ENCODE peak calls at places on chromosomes 7 and 10, in nine cellular contexts. C is NCI-H748 treated with DMSO at 0.1 percent for 48 hours; O is WTC11; T is RWPE1; I is activated T-helper 1 cell treated with anti-CD3 and anti-CD28 coated beads, Interleukin-2, amount 50 U/mL, for 16 hours; B is esophagus squamous epithelium; F is astrocyte of the hippocampus; S is fibroblast of the aortic adventitia; M is progenitor cell of endocrine pancreas. Q is an unnamed sample.

GRCh38 chr7:48101352-48101751 is 12.3 kb downstream of the UPP1 start:
- DNase-seq in C (no peak), O (no peak), T (no peak), I (no peak), B (no peak), F (no peak), S (no peak), M (no peak), Q (no peak)

GRCh38 chr10:26781797-26782196 is 79.0 kb downstream of the ABI1 start:
- DNase-seq in C (no peak), O (no peak), T (peak), I (no peak), B (no peak), F (no peak), S (no peak), M (no peak), Q (no peak)

GRCh38 chr10:89563861-89564478 is 28.6 kb upstream of the SLC16A12 start:
- DNase-seq in C (peak), O (no peak), T (peak), I (no peak), B (no peak), F (peak), S (peak), M (no peak), Q (no peak)

GRCh38 chr7:105904064-105904463 is 27.7 kb upstream of the ATXN7L1 start:
- DNase-seq in C (no peak), O (no peak), T (no peak), I (no peak), B (no peak), F (no peak), S (no peak), M (no peak), Q (no peak)

GRCh38 chr7:124784879-124785818 is 19.6 kb upstream of the GPR37 start:
- DNase-seq in C (peak), O (peak), T (peak), I (no peak), B (no peak), F (peak), S (peak), M (no peak), Q (no peak)

GRCh38 chr7:68414631-68415425 is 1183.4 kb upstream of the AUTS2 start:
- DNase-seq in C (no peak), O (no peak), T (no peak), I (no peak), B (no peak), F (no peak), S (no peak), M (no peak), Q (no peak)

GRCh38 chr7:158123214-158123613 is 464.4 kb downstream of the PTPRN2 start:
- DNase-seq in C (no peak), O (no peak), T (no peak), I (no peak), B (no peak), F (no peak), S (no peak), M (no peak), Q (no peak)

GRCh38 chr10:110425684-110426293 is 71.9 kb upstream of the DUSP5 start:
- DNase-seq in C (no peak), O (no peak), T (no peak), I (peak), B (no peak), F (peak), S (peak), M (no peak), Q (no peak)

GRCh38 chr7:149624006-149624405 is 126.4 kb upstream of the ZNF746 start:
- DNase-seq in C (no peak), O (peak), T (peak), I (peak), B (no peak), F (peak), S (no peak), M (peak), Q (peak)

GRCh38 chr10:63166742-63167258 is 33.7 kb downstream of the NRBF2 start:
- DNase-seq in C (no peak), O (no peak), T (peak), I (no peak), B (no peak), F (peak), S (peak), M (no peak), Q (no peak)

GRCh38 chr7:95302976-95303375 is 21.4 kb downstream of the PON1 start:
- DNase-seq in C (no peak), O (no peak), T (no peak), I (no peak), B (no peak), F (peak), S (no peak), M (no peak), Q (no peak)

Q was measured in activated naive CD4-positive, alpha-beta T cell.